ENCODE peak calls at places on chromosomes 4 and X, in four cellular contexts. X, P, J and R are unnamed samples.

GRCh38 chr4:183249854-183250253 is 70.2 kb downstream of the CLDN22 start:
- DNase-seq in X (peak), P (no peak), J (peak), R (peak)

GRCh38 chr4:86778169-86778568 is 71.0 kb downstream of the SLC10A6 start:
- DNase-seq in X (no peak), P (no peak), J (no peak), R (no peak)

GRCh38 chr4:151407466-151408379 is 1.3 kb upstream of the FHIP1A start:
- DNase-seq in X (no peak), P (no peak), J (peak), R (no peak)

GRCh38 chr4:19429684-19430083 is 822.0 kb upstream of the SLIT2 start:
- DNase-seq in X (no peak), P (no peak), J (no peak), R (no peak)

GRCh38 chr4:11632488-11632887 is 203.8 kb upstream of the HS3ST1 start:
- DNase-seq in X (no peak), P (no peak), J (no peak), R (peak)

GRCh38 chr4:150799207-150799606 is 215.9 kb downstream of the LRBA start:
- DNase-seq in X (peak), P (no peak), J (no peak), R (no peak)

GRCh38 chr4:133320576-133321170 is 171.6 kb downstream of the PCDH10 start:
- DNase-seq in X (peak), P (no peak), J (no peak), R (peak)

GRCh38 chr4:1576200-1576960 is 107.7 kb downstream of the FAM53A start:
- DNase-seq in X (no peak), P (no peak), J (no peak), R (no peak)

GRCh38 chrX:1451251-1451675 is 1.4 kb downstream of the ASMTL start:
- DNase-seq in X (no peak), P (no peak), J (no peak), R (no peak)

GRCh38 chrX:153438522-153438921 is 7.3 kb downstream of the TREX2 start:
- DNase-seq in X (peak), P (no peak), J (peak), R (peak)

GRCh38 chr4:10623241-10623640 is 61.3 kb downstream of the CLNK start:
- DNase-seq in X (peak), P (no peak), J (no peak), R (no peak)

GRCh38 chr4:45147866-45148265 is 421.5 kb upstream of the GNPDA2 start:
- DNase-seq in X (peak), P (no peak), J (no peak), R (peak)

GRCh38 chr4:163331629-163332360 is 601 bp downstream of the NPY1R start:
- DNase-seq in X (peak), P (no peak), J (no peak), R (peak)

GRCh38 chr4:92864176-92864575 is 560.4 kb downstream of the GRID2 start:
- DNase-seq in X (no peak), P (no peak), J (no peak), R (no peak)

GRCh38 chr4:2259036-2259540 is 2.8 kb downstream of the MXD4 start:
- DNase-seq in X (no peak), P (no peak), J (peak), R (no peak)

GRCh38 chr4:73446336-73446938 is 10.4 kb downstream of the AFP start:
- DNase-seq in X (peak), P (no peak), J (peak), R (peak)

GRCh38 chrX:34350552-34350951 is 218.4 kb upstream of the FAM47A start:
- DNase-seq in X (peak), P (no peak), J (no peak), R (no peak)

GRCh38 chrX:136574548-136574947 is 42.5 kb downstream of the VGLL1 start:
- DNase-seq in X (peak), P (no peak), J (no peak), R (peak)

GRCh38 chr4:177005801-177006230 is 213.1 kb upstream of the VEGFC start:
- DNase-seq in X (peak), P (no peak), J (no peak), R (peak)

GRCh38 chr4:1403591-1404572 is 2.4 kb downstream of the NKX1-1 start:
- DNase-seq in X (no peak), P (no peak), J (no peak), R (no peak)

GRCh38 chrX:17842769-17843525 is 18.2 kb downstream of the RAI2 start:
- DNase-seq in X (no peak), P (no peak), J (no peak), R (peak)

GRCh38 chr4:3871181-3871852 is 105.1 kb downstream of the ADRA2C start:
- DNase-seq in X (no peak), P (no peak), J (peak), R (no peak)

GRCh38 chrX:1468250-1468772 is 15.6 kb upstream of the ASMTL start:
- DNase-seq in X (peak), P (peak), J (peak), R (peak)

GRCh38 chrX:10296581-10296980 is 139.8 kb downstream of the CLCN4 start:
- DNase-seq in X (peak), P (no peak), J (no peak), R (peak)

GRCh38 chrX:101417981-101418841 is 10.2 kb downstream of the HNRNPH2 start:
- DNase-seq in X (no peak), P (peak), J (peak), R (no peak)

GRCh38 chr4:57098945-57099344 is 11.2 kb downstream of the IGFBP7 start:
- DNase-seq in X (peak), P (no peak), J (no peak), R (peak)

GRCh38 chr4:28229092-28229491 is 1368.5 kb downstream of the STIM2 start:
- DNase-seq in X (peak), P (no peak), J (no peak), R (peak)

GRCh38 chr4:10018818-10019438 is 2.4 kb downstream of the SLC2A9 start:
- DNase-seq in X (peak), P (peak), J (peak), R (peak)

GRCh38 chr4:8343051-8343966 is 73.8 kb downstream of the HTRA3 start:
- DNase-seq in X (no peak), P (no peak), J (no peak), R (no peak)

GRCh38 chr4:184850431-184851199 is 24.8 kb upstream of the ACSL1 start:
- DNase-seq in X (no peak), P (no peak), J (no peak), R (no peak)

GRCh38 chr4:81650871-81651270 is 179.2 kb upstream of the RASGEF1B start:
- DNase-seq in X (peak), P (no peak), J (no peak), R (no peak)

GRCh38 chr4:173436149-173436579 is 37.2 kb upstream of the SCRG1 start:
- DNase-seq in X (peak), P (no peak), J (no peak), R (peak)

GRCh38 chr4:120132935-120133334 is 66.3 kb upstream of the MAD2L1 start:
- DNase-seq in X (peak), P (no peak), J (no peak), R (peak)

GRCh38 chr4:69497081-69497480 is 1.4 kb upstream of the UGT2B4 start:
- DNase-seq in X (peak), P (no peak), J (no peak), R (peak)

GRCh38 chr4:46432923-46433322 is 43.0 kb upstream of the GABRA2 start:
- DNase-seq in X (peak), P (no peak), J (no peak), R (peak)

GRCh38 chr4:160423879-160424451 is 1321.1 kb downstream of the RAPGEF2 start:
- DNase-seq in X (peak), P (no peak), J (peak), R (peak)